ENCODE peak calls at places on chromosomes 2 and 18, in four cellular contexts. One of them, this sample, is unnamed.

GRCh38 chr2:9782197-9782719 is 61.0 kb upstream of the TAF1B start:
- DNase-seq in caudate nucleus: no peak
- DNase-seq in NCI-H1105: no peak
- DNase-seq in stimulated activated CD4-positive, alpha-beta T cell treated with anti-CD3 and anti-CD28 coated beads, Interleukin-15, amount 100 ng/mL, for 1 hour: peak
- DNase-seq in this sample: no peak

GRCh38 chr18:51038110-51038509 is 8.1 kb downstream of the SMAD4 start:
- DNase-seq in caudate nucleus: no peak
- DNase-seq in stimulated activated CD4-positive, alpha-beta T cell treated with anti-CD3 and anti-CD28 coated beads, Interleukin-15, amount 100 ng/mL, for 1 hour: no peak
- DNase-seq in NCI-H1105: no peak
- DNase-seq in this sample: no peak

GRCh38 chr2:29063646-29064372 is 10.5 kb downstream of the PCARE start:
- DNase-seq in NCI-H1105: no peak
- DNase-seq in stimulated activated CD4-positive, alpha-beta T cell treated with anti-CD3 and anti-CD28 coated beads, Interleukin-15, amount 100 ng/mL, for 1 hour: no peak
- DNase-seq in caudate nucleus: no peak
- DNase-seq in this sample: no peak

GRCh38 chr2:10253596-10254372 is 48.9 kb upstream of the HPCAL1 start:
- DNase-seq in NCI-H1105: no peak
- DNase-seq in caudate nucleus: no peak
- DNase-seq in stimulated activated CD4-positive, alpha-beta T cell treated with anti-CD3 and anti-CD28 coated beads, Interleukin-15, amount 100 ng/mL, for 1 hour: no peak
- DNase-seq in this sample: no peak

GRCh38 chr2:201971516-201972228 is 62.0 kb upstream of the FZD7 start:
- DNase-seq in caudate nucleus: no peak
- DNase-seq in stimulated activated CD4-positive, alpha-beta T cell treated with anti-CD3 and anti-CD28 coated beads, Interleukin-15, amount 100 ng/mL, for 1 hour: no peak
- DNase-seq in NCI-H1105: no peak
- DNase-seq in this sample: no peak

GRCh38 chr2:197304556-197305011 is 6.0 kb downstream of the ANKRD44 start:
- DNase-seq in caudate nucleus: no peak
- DNase-seq in NCI-H1105: no peak
- DNase-seq in stimulated activated CD4-positive, alpha-beta T cell treated with anti-CD3 and anti-CD28 coated beads, Interleukin-15, amount 100 ng/mL, for 1 hour: no peak
- DNase-seq in this sample: no peak

GRCh38 chr2:176554107-176555048 is 285.1 kb downstream of the MTX2 start:
- DNase-seq in NCI-H1105: peak
- DNase-seq in stimulated activated CD4-positive, alpha-beta T cell treated with anti-CD3 and anti-CD28 coated beads, Interleukin-15, amount 100 ng/mL, for 1 hour: no peak
- DNase-seq in caudate nucleus: peak
- DNase-seq in this sample: peak

GRCh38 chr2:128444044-128444771 is 125.5 kb upstream of the HS6ST1 start:
- DNase-seq in caudate nucleus: no peak
- DNase-seq in stimulated activated CD4-positive, alpha-beta T cell treated with anti-CD3 and anti-CD28 coated beads, Interleukin-15, amount 100 ng/mL, for 1 hour: no peak
- DNase-seq in NCI-H1105: no peak
- DNase-seq in this sample: no peak

GRCh38 chr2:168156661-168157060 is 90.7 kb downstream of the STK39 start:
- DNase-seq in caudate nucleus: no peak
- DNase-seq in stimulated activated CD4-positive, alpha-beta T cell treated with anti-CD3 and anti-CD28 coated beads, Interleukin-15, amount 100 ng/mL, for 1 hour: no peak
- DNase-seq in NCI-H1105: no peak
- DNase-seq in this sample: no peak

GRCh38 chr2:28011322-28011737 is 120.8 kb downstream of the BABAM2 start:
- DNase-seq in caudate nucleus: no peak
- DNase-seq in NCI-H1105: no peak
- DNase-seq in stimulated activated CD4-positive, alpha-beta T cell treated with anti-CD3 and anti-CD28 coated beads, Interleukin-15, amount 100 ng/mL, for 1 hour: no peak
- DNase-seq in this sample: no peak

GRCh38 chr2:4763009-4763408 is 929.2 kb upstream of the SOX11 start:
- DNase-seq in NCI-H1105: peak
- DNase-seq in caudate nucleus: peak
- DNase-seq in stimulated activated CD4-positive, alpha-beta T cell treated with anti-CD3 and anti-CD28 coated beads, Interleukin-15, amount 100 ng/mL, for 1 hour: no peak
- DNase-seq in this sample: no peak

GRCh38 chr18:59928201-59928600 is 28.4 kb downstream of the PMAIP1 start:
- DNase-seq in NCI-H1105: no peak
- DNase-seq in stimulated activated CD4-positive, alpha-beta T cell treated with anti-CD3 and anti-CD28 coated beads, Interleukin-15, amount 100 ng/mL, for 1 hour: no peak
- DNase-seq in caudate nucleus: no peak
- DNase-seq in this sample: no peak

GRCh38 chr2:124983595-124983994 is 958.5 kb downstream of the CNTNAP5 start:
- DNase-seq in NCI-H1105: no peak
- DNase-seq in caudate nucleus: no peak
- DNase-seq in stimulated activated CD4-positive, alpha-beta T cell treated with anti-CD3 and anti-CD28 coated beads, Interleukin-15, amount 100 ng/mL, for 1 hour: no peak
- DNase-seq in this sample: no peak

GRCh38 chr2:219386532-219387280 is 1.0 kb downstream of the DNPEP start:
- DNase-seq in caudate nucleus: no peak
- DNase-seq in NCI-H1105: no peak
- DNase-seq in stimulated activated CD4-positive, alpha-beta T cell treated with anti-CD3 and anti-CD28 coated beads, Interleukin-15, amount 100 ng/mL, for 1 hour: no peak
- DNase-seq in this sample: no peak

GRCh38 chr18:3297025-3297984 is 35.4 kb downstream of the MYL12B start:
- DNase-seq in caudate nucleus: peak
- DNase-seq in NCI-H1105: no peak
- DNase-seq in stimulated activated CD4-positive, alpha-beta T cell treated with anti-CD3 and anti-CD28 coated beads, Interleukin-15, amount 100 ng/mL, for 1 hour: peak
- DNase-seq in this sample: peak

GRCh38 chr2:218229239-218229638 is 12.2 kb downstream of the ARPC2 start:
- DNase-seq in caudate nucleus: no peak
- DNase-seq in stimulated activated CD4-positive, alpha-beta T cell treated with anti-CD3 and anti-CD28 coated beads, Interleukin-15, amount 100 ng/mL, for 1 hour: no peak
- DNase-seq in NCI-H1105: no peak
- DNase-seq in this sample: no peak

GRCh38 chr2:158973111-158973510 is 4.7 kb downstream of the TANC1 start:
- DNase-seq in NCI-H1105: no peak
- DNase-seq in stimulated activated CD4-positive, alpha-beta T cell treated with anti-CD3 and anti-CD28 coated beads, Interleukin-15, amount 100 ng/mL, for 1 hour: no peak
- DNase-seq in caudate nucleus: no peak
- DNase-seq in this sample: no peak

GRCh38 chr18:54739476-54739875 is 88.8 kb upstream of the RAB27B start:
- DNase-seq in stimulated activated CD4-positive, alpha-beta T cell treated with anti-CD3 and anti-CD28 coated beads, Interleukin-15, amount 100 ng/mL, for 1 hour: no peak
- DNase-seq in caudate nucleus: no peak
- DNase-seq in NCI-H1105: no peak
- DNase-seq in this sample: no peak

GRCh38 chr18:35267161-35267651 is 22.8 kb downstream of the ZSCAN30 start:
- DNase-seq in caudate nucleus: peak
- DNase-seq in NCI-H1105: peak
- DNase-seq in stimulated activated CD4-positive, alpha-beta T cell treated with anti-CD3 and anti-CD28 coated beads, Interleukin-15, amount 100 ng/mL, for 1 hour: peak
- DNase-seq in this sample: peak

GRCh38 chr2:95022309-95023221 is 2.9 kb upstream of the MAL start:
- DNase-seq in caudate nucleus: peak
- DNase-seq in stimulated activated CD4-positive, alpha-beta T cell treated with anti-CD3 and anti-CD28 coated beads, Interleukin-15, amount 100 ng/mL, for 1 hour: peak
- DNase-seq in NCI-H1105: peak
- DNase-seq in this sample: peak

GRCh38 chr2:239179851-239180371 is 220.9 kb downstream of the HDAC4 start:
- DNase-seq in NCI-H1105: no peak
- DNase-seq in stimulated activated CD4-positive, alpha-beta T cell treated with anti-CD3 and anti-CD28 coated beads, Interleukin-15, amount 100 ng/mL, for 1 hour: no peak
- DNase-seq in caudate nucleus: no peak
- DNase-seq in this sample: no peak

GRCh38 chr2:162838141-162838500 is 446 bp downstream of the KCNH7 start:
- DNase-seq in caudate nucleus: no peak
- DNase-seq in NCI-H1105: peak
- DNase-seq in stimulated activated CD4-positive, alpha-beta T cell treated with anti-CD3 and anti-CD28 coated beads, Interleukin-15, amount 100 ng/mL, for 1 hour: no peak
- DNase-seq in this sample: no peak

GRCh38 chr18:70005580-70005979 is 57.9 kb upstream of the CD226 start:
- DNase-seq in caudate nucleus: no peak
- DNase-seq in NCI-H1105: no peak
- DNase-seq in stimulated activated CD4-positive, alpha-beta T cell treated with anti-CD3 and anti-CD28 coated beads, Interleukin-15, amount 100 ng/mL, for 1 hour: no peak
- DNase-seq in this sample: no peak